ENCODE peak calls at places on chromosomes 16 and 17, in nine cellular contexts. T is astrocyte of the spinal cord, N is CD14-positive monocyte, C is IMR-90, J is SK-N-SH, Z is tibial nerve, K is endothelial cell, O is Panc1, P is sigmoid colon. G is an unnamed sample.

GRCh38 chr17:64202683-64203430 is 60.2 kb downstream of the TEX2 start:
- DNase-seq in P (no peak), C (peak; percentile 82), J (peak; percentile 47), Z (no peak), N (no peak), K (no peak), O (no peak), T (peak; percentile 83), G (no peak)

GRCh38 chr17:56912105-56912999 is 1.5 kb downstream of the TRIM25 start:
- DNase-seq in K (no peak), J (no peak), Z (peak; percentile 76), C (no peak), N (no peak), T (no peak), P (peak; percentile 88), O (no peak), G (no peak)

GRCh38 chr17:47205419-47205963 is 3.7 kb upstream of the MYL4 start:
- DNase-seq in Z (peak; percentile 62), K (no peak), J (no peak), P (peak; percentile 70), C (peak; percentile 68), N (no peak), O (no peak), T (peak; percentile 79), G (no peak)

GRCh38 chr17:74052993-74053744 is 150.3 kb upstream of the RPL38 start:
- DNase-seq in N (no peak), K (no peak), T (no peak), C (no peak), O (no peak), J (no peak), P (no peak), Z (no peak), G (peak; percentile 95)

GRCh38 chr16:86387461-86388440 is 122.6 kb upstream of the FOXF1 start:
- DNase-seq in P (no peak), C (peak; percentile 100), T (peak; percentile 94), O (no peak), J (no peak), Z (no peak), N (no peak), K (no peak), G (no peak)

GRCh38 chr16:56923481-56923880 is 8.5 kb upstream of the HERPUD1 start:
- DNase-seq in J (no peak), C (no peak), Z (no peak), N (no peak), P (peak; percentile 15), O (no peak), T (no peak), K (no peak), G (no peak)

GRCh38 chr17:47704781-47705180 is 10.8 kb downstream of the TBKBP1 start:
- DNase-seq in O (no peak), Z (no peak), N (peak; percentile 20), J (no peak), K (no peak), T (no peak), C (no peak), P (no peak), G (no peak)

GRCh38 chr16:89949121-89949742 is 677 bp downstream of the DEF8 start:
- DNase-seq in O (no peak), Z (no peak), T (no peak), K (no peak), J (peak; percentile 73), N (no peak), P (no peak), C (no peak), G (no peak)

GRCh38 chr17:33050611-33051140 is 59.0 kb downstream of the SPACA3 start:
- DNase-seq in Z (no peak), J (no peak), C (no peak), P (no peak), N (no peak), T (no peak), O (no peak), K (no peak), G (no peak)

GRCh38 chr16:10895053-10895946 is 18.3 kb downstream of the CIITA start:
- DNase-seq in C (peak; percentile 38), Z (peak; percentile 41), N (no peak), P (no peak), J (no peak), K (peak; percentile 71), T (peak; percentile 14), O (no peak), G (no peak)

GRCh38 chr16:22321340-22322001 is 24.3 kb downstream of the POLR3E start:
- DNase-seq in T (peak; percentile 69), N (no peak), K (peak; percentile 53), C (peak; percentile 70), Z (peak; percentile 60), O (no peak), P (peak; percentile 86), J (peak; percentile 84), G (peak; percentile 73)

GRCh38 chr16:20314575-20314974 is 12.7 kb downstream of the GP2 start:
- DNase-seq in O (no peak), C (no peak), N (no peak), J (no peak), K (no peak), T (no peak), P (no peak), Z (no peak), G (no peak)

GRCh38 chr17:17824780-17825614 is 11.8 kb downstream of the SREBF1 start:
- DNase-seq in O (no peak), T (no peak), C (no peak), N (no peak), P (peak; percentile 83), J (no peak), Z (no peak), K (no peak), G (no peak)

GRCh38 chr16:56679813-56680212 is 2.5 kb upstream of the MT1X start:
- DNase-seq in J (no peak), Z (no peak), T (no peak), P (no peak), O (peak; percentile 63), K (no peak), N (no peak), C (no peak), G (no peak)

GRCh38 chr16:73563709-73564108 is 515.8 kb upstream of the ZFHX3 start:
- DNase-seq in Z (no peak), N (no peak), T (no peak), K (no peak), J (no peak), P (no peak), C (no peak), O (no peak), G (no peak)

GRCh38 chr17:73350864-73351263 is 39.1 kb upstream of the CDC42EP4 start:
- DNase-seq in C (no peak), P (no peak), K (no peak), Z (no peak), J (no peak), T (no peak), O (no peak), N (no peak), G (no peak)

GRCh38 chr16:54648575-54648974 is 282.1 kb upstream of the IRX5 start:
- DNase-seq in J (no peak), N (no peak), Z (no peak), P (no peak), K (no peak), C (no peak), O (no peak), T (no peak), G (no peak)

GRCh38 chr16:54645328-54645727 is 285.3 kb upstream of the IRX5 start:
- DNase-seq in J (no peak), K (no peak), C (no peak), Z (no peak), O (no peak), T (no peak), N (no peak), P (no peak), G (no peak)

GRCh38 chr16:54647216-54647615 is 283.4 kb upstream of the IRX5 start:
- DNase-seq in N (no peak), C (no peak), Z (no peak), T (no peak), O (no peak), J (no peak), P (no peak), K (no peak), G (no peak)

GRCh38 chr16:54649846-54650245 is 280.8 kb upstream of the IRX5 start:
- DNase-seq in C (no peak), O (no peak), N (no peak), P (no peak), K (no peak), Z (no peak), T (no peak), J (no peak), G (peak; percentile 32)

DNA sequence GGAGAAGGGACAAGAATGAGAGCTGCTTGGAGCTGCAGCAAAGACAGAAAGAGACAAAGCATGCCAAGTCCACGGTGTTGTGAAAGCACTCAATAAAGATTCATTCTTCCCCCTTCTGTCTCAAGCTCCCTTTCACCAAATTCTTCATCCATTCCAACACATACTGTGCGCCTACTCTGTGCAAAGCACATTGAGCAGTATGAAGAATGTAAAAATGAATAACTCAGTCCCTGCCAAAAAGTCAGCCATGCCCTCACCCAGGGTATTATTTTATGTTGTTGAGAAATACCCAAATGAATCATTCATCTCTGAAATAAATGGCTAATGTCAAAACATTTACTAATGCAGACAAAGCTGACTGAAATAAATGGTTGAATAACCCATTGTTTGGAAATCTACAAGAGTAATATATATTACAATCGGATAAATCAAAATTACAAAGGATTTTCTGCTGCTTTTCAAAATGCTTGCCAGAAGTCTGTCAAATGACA is 282.9 kb upstream of the IRX5 start:
- DNase-seq in O (no peak), J (no peak), P (no peak), C (no peak), N (no peak), T (no peak), K (no peak), Z (no peak), G (no peak)
- TF ChIP-seq CTCF in O (no peak), J (no peak), P (no peak), C (no peak), N (no peak), T (no peak), K (no peak), Z (no peak), G (no peak)

GRCh38 chr16:69407702-69408323 is 16.6 kb upstream of the CYB5B start:
- DNase-seq in Z (no peak), O (no peak), K (no peak), P (no peak), T (no peak), J (no peak), N (no peak), C (no peak), G (no peak)
- TF ChIP-seq CTCF in Z (no peak), O (no peak), K (no peak), P (no peak), T (no peak), J (no peak), N (no peak), C (no peak), G (no peak)

GRCh38 chr16:81405702-81406113 is 38.9 kb upstream of the CMIP start:
- DNase-seq in O (peak; percentile 90), T (peak; percentile 93), J (no peak), P (peak; percentile 36), C (peak; percentile 92), K (no peak), Z (no peak), N (no peak), G (no peak)
- TF ChIP-seq CTCF in O (no peak), T (peak; percentile 17), J (peak; percentile 21), P (no peak), C (peak; percentile 5), K (no peak), Z (no peak), N (no peak), G (no peak)

DNA sequence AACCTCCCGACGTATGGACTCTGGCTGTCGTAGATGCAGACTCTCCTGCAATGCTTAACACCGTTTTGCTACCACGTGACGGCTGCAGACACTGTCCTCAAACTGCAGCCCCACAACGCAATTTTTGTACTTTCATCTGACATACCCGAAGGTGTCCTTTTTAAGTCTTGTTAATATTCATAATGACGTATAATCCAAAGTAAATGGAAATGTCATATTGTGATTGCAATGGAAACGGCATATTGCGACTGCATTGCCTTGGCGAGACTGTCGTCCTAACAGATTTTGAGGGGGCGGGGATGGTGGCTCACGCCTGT is 79.3 kb upstream of the TBC1D3K start:
- DNase-seq in J (no peak), T (no peak), Z (no peak), K (no peak), N (no peak), C (no peak), O (no peak), P (no peak), G (no peak)
- TF ChIP-seq CTCF in J (no peak), T (no peak), Z (no peak), K (no peak), N (peak; percentile 52), C (no peak), O (no peak), P (no peak), G (no peak)

G was measured in WERI-Rb-1.